ENCODE peak calls at places on chromosomes 2 and 18, in seven cellular contexts. One of them, this sample, is unnamed.

GRCh38 chr2:23375448-23375847 is 9.5 kb upstream of the KLHL29 start:
- DNase-seq in activated CD4-positive, alpha-beta T cell treated with anti-CD3 and anti-CD28 coated beads, Interleukin-2, amount 50 U/mL, for 4 hours: no peak
- DNase-seq in neuronal stem cell: no peak
- DNase-seq in H7: peak; percentile 70
- DNase-seq in kidney tubule cell: peak; percentile 24
- DNase-seq in CD8-positive, alpha-beta T cell: no peak
- DNase-seq in glutamatergic neuron: no peak
- DNase-seq in this sample: no peak

GRCh38 chr2:232525796-232526195 is at the start of gene CHRND:
- DNase-seq in activated CD4-positive, alpha-beta T cell treated with anti-CD3 and anti-CD28 coated beads, Interleukin-2, amount 50 U/mL, for 4 hours: no peak
- DNase-seq in glutamatergic neuron: peak; percentile 69
- DNase-seq in kidney tubule cell: no peak
- DNase-seq in CD8-positive, alpha-beta T cell: no peak
- DNase-seq in H7: peak; percentile 82
- DNase-seq in neuronal stem cell: no peak
- DNase-seq in this sample: peak; percentile 55

GRCh38 chr2:219724628-219725027 is 97.2 kb downstream of the SLC4A3 start:
- DNase-seq in glutamatergic neuron: no peak
- DNase-seq in H7: no peak
- DNase-seq in activated CD4-positive, alpha-beta T cell treated with anti-CD3 and anti-CD28 coated beads, Interleukin-2, amount 50 U/mL, for 4 hours: no peak
- DNase-seq in kidney tubule cell: no peak
- DNase-seq in CD8-positive, alpha-beta T cell: no peak
- DNase-seq in neuronal stem cell: no peak
- DNase-seq in this sample: peak; percentile 42

GRCh38 chr2:26243643-26244478 is 571 bp downstream of the HADHA start:
- DNase-seq in CD8-positive, alpha-beta T cell: no peak
- DNase-seq in glutamatergic neuron: no peak
- DNase-seq in neuronal stem cell: peak; percentile 37
- DNase-seq in H7: peak; percentile 28
- DNase-seq in kidney tubule cell: peak; percentile 29
- DNase-seq in activated CD4-positive, alpha-beta T cell treated with anti-CD3 and anti-CD28 coated beads, Interleukin-2, amount 50 U/mL, for 4 hours: no peak
- DNase-seq in this sample: peak; percentile 42

GRCh38 chr2:230161180-230161579 is 58.6 kb downstream of the SP110 start:
- DNase-seq in kidney tubule cell: no peak
- DNase-seq in H7: no peak
- DNase-seq in CD8-positive, alpha-beta T cell: no peak
- DNase-seq in glutamatergic neuron: no peak
- DNase-seq in activated CD4-positive, alpha-beta T cell treated with anti-CD3 and anti-CD28 coated beads, Interleukin-2, amount 50 U/mL, for 4 hours: no peak
- DNase-seq in neuronal stem cell: no peak
- DNase-seq in this sample: no peak

GRCh38 chr18:3360211-3360610 is 89.8 kb upstream of the TGIF1 start:
- DNase-seq in neuronal stem cell: peak; percentile 74
- DNase-seq in CD8-positive, alpha-beta T cell: no peak
- DNase-seq in glutamatergic neuron: no peak
- DNase-seq in H7: peak; percentile 83
- DNase-seq in activated CD4-positive, alpha-beta T cell treated with anti-CD3 and anti-CD28 coated beads, Interleukin-2, amount 50 U/mL, for 4 hours: no peak
- DNase-seq in kidney tubule cell: no peak
- DNase-seq in this sample: no peak

GRCh38 chr2:46410273-46411244 is 68.8 kb upstream of the TMEM247 start:
- DNase-seq in glutamatergic neuron: no peak
- DNase-seq in H7: no peak
- DNase-seq in CD8-positive, alpha-beta T cell: no peak
- DNase-seq in kidney tubule cell: no peak
- DNase-seq in neuronal stem cell: no peak
- DNase-seq in activated CD4-positive, alpha-beta T cell treated with anti-CD3 and anti-CD28 coated beads, Interleukin-2, amount 50 U/mL, for 4 hours: no peak
- DNase-seq in this sample: no peak

GRCh38 chr2:177983183-177983788 is 89.3 kb downstream of the PDE11A start:
- DNase-seq in neuronal stem cell: peak; percentile 35
- DNase-seq in CD8-positive, alpha-beta T cell: no peak
- DNase-seq in glutamatergic neuron: peak; percentile 32
- DNase-seq in kidney tubule cell: peak; percentile 70
- DNase-seq in H7: peak; percentile 48
- DNase-seq in activated CD4-positive, alpha-beta T cell treated with anti-CD3 and anti-CD28 coated beads, Interleukin-2, amount 50 U/mL, for 4 hours: no peak
- DNase-seq in this sample: peak; percentile 69

GRCh38 chr2:147099845-147100244 is 745.0 kb upstream of the ACVR2A start:
- DNase-seq in H7: no peak
- DNase-seq in activated CD4-positive, alpha-beta T cell treated with anti-CD3 and anti-CD28 coated beads, Interleukin-2, amount 50 U/mL, for 4 hours: no peak
- DNase-seq in neuronal stem cell: no peak
- DNase-seq in glutamatergic neuron: no peak
- DNase-seq in CD8-positive, alpha-beta T cell: no peak
- DNase-seq in kidney tubule cell: no peak
- DNase-seq in this sample: no peak